ENCODE peak calls at places on chromosomes 4 and X, in five cellular contexts. F, Q, M, D and K are unnamed samples.

GRCh38 chr4:70874268-70875156 is 27.7 kb upstream of the MOB1B start:
- DNase-seq in M (no peak), D (no peak), F (no peak), Q (no peak), K (no peak)

GRCh38 chr4:186660403-186660802 is 63.3 kb downstream of the FAT1 start:
- DNase-seq in F (no peak), M (no peak), D (no peak), Q (no peak), K (no peak)

GRCh38 chr4:5976921-5977320 is 41.3 kb downstream of the C4orf50 start:
- DNase-seq in F (no peak), D (peak; percentile 47), M (no peak), Q (no peak), K (no peak)

GRCh38 chr4:155657169-155657568 is 9.5 kb upstream of the GUCY1A1 start:
- DNase-seq in Q (no peak), M (no peak), D (no peak), F (no peak), K (no peak)

GRCh38 chrX:40573763-40574162 is 7.0 kb upstream of the ATP6AP2 start:
- DNase-seq in Q (peak; percentile 57), D (no peak), M (no peak), F (no peak), K (no peak)

GRCh38 chrX:103210056-103210455 is 4.9 kb upstream of the BEX4 start:
- DNase-seq in F (no peak), M (no peak), Q (no peak), D (no peak), K (no peak)

GRCh38 chrX:23803931-23804381 is 21.0 kb downstream of the SAT1 start:
- DNase-seq in Q (no peak), M (peak; percentile 37), F (no peak), D (no peak), K (no peak)

GRCh38 chr4:165079476-165079875 is 25.8 kb downstream of the TRIM75 start:
- DNase-seq in F (no peak), D (no peak), Q (no peak), M (peak; percentile 33), K (no peak)

GRCh38 chr4:186820371-186820990 is 96.8 kb upstream of the FAT1 start:
- DNase-seq in Q (no peak), M (no peak), F (peak; percentile 36), D (no peak), K (no peak)

GRCh38 chrX:16610121-16610565 is 39.8 kb upstream of the S100G start:
- DNase-seq in F (no peak), M (no peak), Q (no peak), D (no peak), K (no peak)

GRCh38 chr4:101400096-101400495 is 52.8 kb upstream of the PPP3CA start:
- DNase-seq in Q (no peak), F (no peak), M (no peak), D (no peak), K (no peak)

DNA sequence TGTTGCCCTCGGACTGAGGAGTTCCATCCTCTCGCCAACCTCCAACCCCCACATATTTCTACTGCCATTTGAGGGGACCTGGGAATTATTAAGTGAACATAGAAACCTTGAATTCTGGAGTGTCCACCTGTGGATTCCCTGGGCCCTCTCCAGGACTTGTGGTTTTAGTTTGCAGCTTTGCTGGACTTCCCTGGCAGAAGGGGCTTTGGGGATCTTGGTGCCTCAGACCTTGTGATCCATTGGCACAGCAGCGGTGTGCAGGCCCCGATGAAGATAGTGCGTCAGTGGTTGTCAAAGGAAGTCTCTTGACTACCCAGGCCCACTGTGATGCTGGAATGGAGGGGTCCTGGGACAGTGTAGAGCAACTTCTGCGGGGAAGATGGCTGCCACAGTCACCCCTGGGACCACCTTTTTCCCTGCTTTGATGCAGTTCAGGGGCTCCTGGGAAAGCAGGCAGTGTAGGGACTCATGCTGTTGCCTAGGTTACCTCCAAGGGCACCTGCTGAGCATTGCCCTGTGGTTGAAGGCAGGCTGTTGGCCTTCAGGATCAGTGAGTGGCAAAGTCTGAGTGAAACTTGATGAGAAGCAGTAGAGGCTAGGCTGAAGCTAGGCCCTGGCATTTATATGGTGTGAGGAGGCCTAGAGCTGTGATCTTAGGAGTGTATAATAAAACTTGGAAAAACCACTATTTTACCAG is 2.1 kb downstream of the SLC16A2 start:
- DNase-seq in F (no peak), D (no peak), Q (no peak), M (peak; percentile 2), K (no peak)
- H3K4me3 ChIP-seq in F (no peak overlapping the region), D (no peak overlapping the region), Q (no peak overlapping the region), M (no peak overlapping the region), K (no peak overlapping the region)

DNA sequence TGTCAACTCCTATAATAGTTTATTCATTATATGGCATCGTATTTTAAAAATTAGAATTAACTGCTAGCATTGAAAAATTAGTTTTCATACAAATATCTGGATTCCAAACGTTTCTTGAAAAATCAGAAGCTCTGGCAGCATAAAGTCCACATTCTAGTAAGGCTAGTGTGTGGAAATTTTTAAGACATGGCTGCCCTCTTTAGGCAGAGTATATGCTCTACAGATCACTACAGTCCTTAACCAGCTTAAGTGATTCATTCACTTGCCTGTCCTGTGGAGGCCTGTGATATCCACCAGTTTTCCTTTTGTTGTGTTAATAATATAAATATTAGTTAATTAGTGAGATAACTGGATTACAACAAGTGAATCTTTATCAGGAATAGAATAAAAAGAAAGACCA is 287.2 kb downstream of the OPHN1 start:
- DNase-seq in M (no peak), Q (peak; percentile 32), F (no peak), D (no peak), K (no peak)
- TF ChIP-seq CTCF in M (no peak), Q (peak; percentile 15), F (peak; percentile 19), D (peak; percentile 11), K (no peak)

DNA sequence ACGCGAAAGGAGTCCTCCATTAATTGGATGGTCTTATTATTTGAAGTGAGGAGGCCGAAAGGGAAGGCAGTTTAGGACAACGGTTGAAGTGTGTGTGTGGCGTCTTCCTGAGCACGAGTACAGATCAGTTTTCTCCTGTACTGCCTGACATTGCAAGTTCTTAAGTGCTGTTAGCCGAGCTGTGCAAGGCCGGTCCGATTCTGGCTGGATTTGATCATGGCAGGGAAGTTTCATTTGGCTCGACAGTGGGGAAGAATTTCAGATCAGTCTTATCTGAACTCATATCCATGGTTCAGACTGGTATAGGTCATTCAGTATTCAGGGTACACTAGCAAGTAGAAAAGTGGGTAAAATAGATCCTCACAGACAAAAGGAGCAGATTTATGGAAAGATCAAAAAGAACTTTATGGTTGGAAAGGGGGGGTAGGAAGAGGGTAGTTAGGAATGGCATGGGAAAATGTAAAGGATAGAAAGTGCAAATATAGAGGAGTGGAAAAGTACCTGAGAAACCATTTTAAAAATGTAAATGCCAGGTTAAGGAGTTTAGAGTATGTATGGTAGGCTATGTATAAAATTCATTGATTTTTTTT is 689 bp downstream of the THAP9 start:
- DNase-seq in F (no peak), M (no peak), Q (no peak), D (no peak), K (no peak)
- TF ChIP-seq POLR2A in F (no peak), M (no peak), Q (no peak), D (peak; percentile 1), K (no peak)

DNA sequence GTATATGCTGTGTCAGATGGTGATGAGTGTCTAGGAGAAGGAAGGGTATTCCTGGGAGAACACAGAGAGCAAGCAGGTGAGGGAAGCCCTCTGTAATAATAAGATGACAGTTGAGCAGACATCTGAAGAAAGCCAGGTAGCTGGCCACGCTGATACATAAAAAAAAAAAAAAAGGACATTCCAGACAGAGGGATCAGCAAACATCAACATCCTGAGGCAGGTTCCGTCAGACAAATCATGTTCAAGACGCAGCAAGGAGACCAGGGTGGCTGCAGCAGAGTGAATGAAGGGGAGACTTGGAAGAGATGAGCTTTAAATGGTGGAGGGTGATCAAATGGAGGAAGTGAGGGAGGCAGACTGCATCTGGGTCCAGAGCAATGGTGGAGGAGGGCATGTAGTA is 97.6 kb upstream of the ANXA3 start:
- DNase-seq in Q (no peak), F (no peak), D (no peak), M (no peak), K (no peak)
- H3K4me3 ChIP-seq in Q (no peak overlapping the region), F (no peak overlapping the region), D (no peak overlapping the region), M (no peak overlapping the region), K (no peak overlapping the region)

DNA sequence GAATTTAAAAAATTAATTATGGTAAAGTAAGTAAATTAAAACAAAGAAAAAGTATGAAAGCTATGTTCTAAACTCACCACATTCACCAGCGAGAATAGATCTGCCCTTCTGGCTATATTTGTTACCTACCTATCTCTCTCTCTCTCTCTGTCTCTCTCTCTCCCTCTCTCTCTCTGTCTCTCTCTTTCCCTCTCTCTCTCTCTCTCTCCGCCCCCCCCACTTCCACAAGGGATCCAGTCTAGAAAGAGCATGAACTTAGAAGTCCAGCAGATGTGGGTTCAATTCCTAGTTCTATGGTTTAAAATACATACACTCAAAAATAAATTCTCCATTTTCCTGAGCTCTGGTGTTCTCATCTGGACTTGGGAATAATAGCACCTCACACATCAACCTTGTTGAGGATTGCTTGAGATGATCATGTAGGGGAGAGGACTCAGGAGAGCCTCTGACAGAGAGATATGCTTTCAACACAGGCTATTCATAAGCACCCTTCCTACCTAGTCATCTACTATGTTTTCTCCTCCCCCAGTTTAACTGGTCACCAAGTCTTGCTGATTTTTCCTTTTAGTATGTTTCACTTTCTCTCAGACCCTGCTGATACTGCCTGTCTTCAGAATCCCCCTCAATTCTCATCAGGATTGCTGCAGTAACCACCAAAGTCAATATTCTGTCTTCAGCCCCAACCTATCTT is 64.7 kb downstream of the SLC7A11 start:
- DNase-seq in D (no peak), F (no peak), Q (no peak), M (no peak), K (no peak)
- TF ChIP-seq CTCF in D (no peak), F (no peak), Q (no peak), M (no peak), K (no peak)

GRCh38 chr4:26885912-26886274 is 25.3 kb downstream of the STIM2 start:
- DNase-seq in F (no peak), Q (peak; percentile 93), D (no peak), M (peak; percentile 60), K (peak; percentile 35)

GRCh38 chr4:26887809-26888208 is 27.2 kb downstream of the STIM2 start:
- DNase-seq in F (no peak), M (no peak), Q (no peak), D (no peak), K (no peak)

GRCh38 chr4:26887143-26887542 is 26.5 kb downstream of the STIM2 start:
- DNase-seq in Q (no peak), D (no peak), M (no peak), F (no peak), K (no peak)

GRCh38 chr4:26879805-26880204 is 19.2 kb downstream of the STIM2 start:
- DNase-seq in M (no peak), F (no peak), D (no peak), Q (no peak), K (no peak)

GRCh38 chr4:26884486-26884988 is 23.9 kb downstream of the STIM2 start:
- DNase-seq in D (no peak), M (no peak), Q (no peak), F (no peak), K (no peak)
- TF ChIP-seq POLR2A in D (no peak), M (no peak), Q (no peak), F (no peak), K (no peak)